ENCODE peak calls at places on chromosomes 1 and 21, in seven cellular contexts. V is T-helper 9 cell, H is iPS-NIHi11, R is sigmoid colon, A is nephron progenitor cell, B is testis, K is hypothalamus. Q is an unnamed sample.

GRCh38 chr1:227532019-227532619 is 31.2 kb upstream of the ZNF678 start:
- DNase-seq in V (no peak), H (no peak), R (no peak), A (no peak), B (no peak), K (no peak), Q (no peak)

GRCh38 chr1:4633346-4633745 is 21.1 kb upstream of the AJAP1 start:
- DNase-seq in V (no peak), H (no peak), R (peak; percentile 33), A (no peak), B (no peak), K (no peak), Q (no peak)

GRCh38 chr1:164914208-164914607 is 355.2 kb downstream of the PBX1 start:
- DNase-seq in V (no peak), H (no peak), R (no peak), A (no peak), B (no peak), K (no peak), Q (no peak)

GRCh38 chr1:115679141-115679611 is 37.4 kb downstream of the VANGL1 start:
- DNase-seq in V (no peak), H (peak; percentile 28), R (peak; percentile 84), A (no peak), B (peak; percentile 25), K (no peak), Q (no peak)

GRCh38 chr1:156676820-156677615 is at the start of gene NES:
- DNase-seq in V (no peak), H (peak; percentile 78), R (peak; percentile 89), A (peak; percentile 80), B (peak; percentile 79), K (no peak), Q (no peak)

GRCh38 chr1:54237656-54238055 is 37.7 kb downstream of the MRPL37 start:
- DNase-seq in V (no peak), H (no peak), R (no peak), A (no peak), B (no peak), K (no peak), Q (no peak)

GRCh38 chr1:56094168-56094567 is 485.2 kb downstream of the PLPP3 start:
- DNase-seq in V (no peak), H (no peak), R (no peak), A (no peak), B (no peak), K (no peak), Q (no peak)

GRCh38 chr1:89356658-89357400 is 7.0 kb upstream of the GBP6 start:
- DNase-seq in V (no peak), H (no peak), R (no peak), A (no peak), B (no peak), K (no peak), Q (no peak)

GRCh38 chr1:6415979-6416656 is 3.6 kb downstream of the HES2 start:
- DNase-seq in V (no peak), H (no peak), R (no peak), A (no peak), B (no peak), K (no peak), Q (no peak)

GRCh38 chr1:52632732-52633290 is at the start of gene SHISAL2A:
- DNase-seq in V (peak; percentile 59), H (peak; percentile 76), R (no peak), A (peak; percentile 65), B (peak; percentile 32), K (no peak), Q (no peak)

GRCh38 chr21:14673649-14674048 is 127.5 kb upstream of the SAMSN1 start:
- DNase-seq in V (no peak), H (no peak), R (no peak), A (no peak), B (no peak), K (no peak), Q (no peak)

GRCh38 chr1:159921251-159921650 is 4.1 kb downstream of the TAGLN2 start:
- DNase-seq in V (no peak), H (no peak), R (no peak), A (no peak), B (no peak), K (no peak), Q (no peak)